ENCODE peak calls at places on chromosomes 7 and 10, in seven cellular contexts. H is stromal cell of bone marrow; P is ureter; M is ovary; K is HEK293T; W is activated CD4-positive, alpha-beta T cell treated with anti-CD3 and anti-CD28 coated beads for 36 hours; N is SJSA1. A is an unnamed sample.

GRCh38 chr7:13050703-13051102 is 363.3 kb downstream of the ARL4A start:
- DNase-seq in H (peak; percentile 18), P (no peak), M (no peak), K (no peak), W (no peak), N (no peak), A (peak; percentile 24)

GRCh38 chr7:26083113-26083512 is 68.9 kb upstream of the NFE2L3 start:
- DNase-seq in H (no peak), P (no peak), M (no peak), K (no peak), W (no peak), N (no peak), A (no peak)

GRCh38 chr10:9603972-9604371 is 1413.7 kb upstream of the CELF2 start:
- DNase-seq in H (no peak), P (no peak), M (no peak), K (no peak), W (no peak), N (no peak), A (no peak)

GRCh38 chr10:5996696-5997095 is 19.4 kb upstream of the IL15RA start:
- DNase-seq in H (no peak), P (no peak), M (no peak), K (no peak), W (no peak), N (no peak), A (no peak)

GRCh38 chr10:60186315-60187071 is 203.2 kb downstream of the ANK3 start:
- DNase-seq in H (no peak), P (no peak), M (no peak), K (no peak), W (no peak), N (no peak), A (no peak)

GRCh38 chr7:23544913-23545354 is 13.2 kb upstream of the TRA2A start:
- DNase-seq in H (no peak), P (no peak), M (no peak), K (no peak), W (peak; percentile 45), N (no peak), A (peak; percentile 18)

GRCh38 chr10:70759769-70760168 is 25.4 kb downstream of the TBATA start:
- DNase-seq in H (no peak), P (no peak), M (no peak), K (no peak), W (no peak), N (no peak), A (no peak)

GRCh38 chr10:60978287-60979115 is 34.5 kb upstream of the RHOBTB1 start:
- DNase-seq in H (no peak), P (no peak), M (no peak), K (peak; percentile 25), W (no peak), N (no peak), A (no peak)

GRCh38 chr10:68175954-68176353 is 56.0 kb downstream of the ATOH7 start:
- DNase-seq in H (no peak), P (no peak), M (no peak), K (no peak), W (no peak), N (no peak), A (no peak)

GRCh38 chr7:2800923-2801682 is 43.0 kb downstream of the GNA12 start:
- DNase-seq in H (peak; percentile 32), P (peak; percentile 47), M (peak; percentile 78), K (no peak), W (peak; percentile 24), N (no peak), A (no peak)

GRCh38 chr10:80465839-80466590 is 11.9 kb downstream of the TSPAN14 start:
- DNase-seq in H (no peak), P (no peak), M (no peak), K (no peak), W (peak; percentile 65), N (no peak), A (no peak)

GRCh38 chr10:29849434-29849833 is 210.0 kb downstream of the JCAD start:
- DNase-seq in H (peak; percentile 50), P (no peak), M (no peak), K (no peak), W (no peak), N (peak; percentile 75), A (peak; percentile 44)

GRCh38 chr10:18158698-18159342 is 18.6 kb downstream of the CACNB2 start:
- DNase-seq in H (no peak), P (no peak), M (no peak), K (no peak), W (no peak), N (no peak), A (no peak)

GRCh38 chr10:102616071-102616770 is 28.1 kb upstream of the TRIM8 start:
- DNase-seq in H (no peak), P (no peak), M (no peak), K (no peak), W (no peak), N (no peak), A (no peak)

GRCh38 chr10:22278441-22278782 is 37.8 kb upstream of the COMMD3 start:
- DNase-seq in H (no peak), P (no peak), M (no peak), K (no peak), W (no peak), N (no peak), A (no peak)

GRCh38 chr7:47538846-47539311 is 43.0 kb downstream of the TNS3 start:
- DNase-seq in H (no peak), P (no peak), M (no peak), K (no peak), W (no peak), N (no peak), A (no peak)

GRCh38 chr7:7177044-7177517 is 5.3 kb upstream of the C1GALT1 start:
- DNase-seq in H (no peak), P (no peak), M (no peak), K (no peak), W (no peak), N (no peak), A (no peak)

GRCh38 chr7:50748472-50748871 is 34.2 kb downstream of the GRB10 start:
- DNase-seq in H (no peak), P (no peak), M (no peak), K (no peak), W (no peak), N (no peak), A (no peak)

GRCh38 chr7:115274-115911 is 77.0 kb upstream of the FAM20C start:
- DNase-seq in H (peak; percentile 78), P (no peak), M (no peak), K (no peak), W (no peak), N (no peak), A (no peak)

GRCh38 chr7:55018361-55019328 is at the start of gene EGFR:
- DNase-seq in H (peak; percentile 76), P (peak; percentile 91), M (peak; percentile 88), K (peak; percentile 64), W (no peak), N (peak; percentile 88), A (no peak)

GRCh38 chr7:22565315-22565811 is 65.4 kb upstream of the STEAP1B start:
- DNase-seq in H (peak; percentile 84), P (no peak), M (no peak), K (no peak), W (no peak), N (no peak), A (no peak)

GRCh38 chr10:4088354-4089066 is 303.5 kb upstream of the KLF6 start:
- DNase-seq in H (no peak), P (no peak), M (no peak), K (no peak), W (peak; percentile 19), N (no peak), A (no peak)

GRCh38 chr10:88707429-88708110 is 1.5 kb downstream of the LIPK start:
- DNase-seq in H (peak; percentile 72), P (no peak), M (no peak), K (no peak), W (no peak), N (no peak), A (peak; percentile 44)

GRCh38 chr7:50711271-50712175 is 71.2 kb downstream of the GRB10 start:
- DNase-seq in H (no peak), P (no peak), M (no peak), K (no peak), W (no peak), N (no peak), A (no peak)

GRCh38 chr7:32462451-32462850 is 27.7 kb downstream of the LSM5 start:
- DNase-seq in H (no peak), P (no peak), M (no peak), K (no peak), W (no peak), N (no peak), A (no peak)

GRCh38 chr10:112244197-112244596 is 39.0 kb upstream of the TECTB start:
- DNase-seq in H (peak; percentile 22), P (no peak), M (no peak), K (no peak), W (no peak), N (no peak), A (no peak)

GRCh38 chr10:28054211-28054888 is 55.5 kb upstream of the ODAD2 start:
- DNase-seq in H (peak; percentile 83), P (no peak), M (no peak), K (no peak), W (no peak), N (peak; percentile 52), A (peak; percentile 92)

GRCh38 chr7:70319057-70319456 is 720.8 kb downstream of the AUTS2 start:
- DNase-seq in H (no peak), P (no peak), M (no peak), K (no peak), W (no peak), N (no peak), A (no peak)

GRCh38 chr10:130497056-130498010 is 361.1 kb downstream of the GLRX3 start:
- DNase-seq in H (no peak), P (no peak), M (no peak), K (no peak), W (no peak), N (peak; percentile 33), A (no peak)

GRCh38 chr7:152615052-152615741 is 60.7 kb downstream of the XRCC2 start:
- DNase-seq in H (peak; percentile 2), P (no peak), M (peak; percentile 31), K (no peak), W (no peak), N (no peak), A (no peak)

GRCh38 chr7:78448915-78449314 is 650.3 kb downstream of the PHTF2 start:
- DNase-seq in H (no peak), P (no peak), M (no peak), K (no peak), W (no peak), N (no peak), A (no peak)

GRCh38 chr7:157740251-157740650 is 403.4 kb downstream of the DNAJB6 start:
- DNase-seq in H (no peak), P (no peak), M (no peak), K (no peak), W (no peak), N (no peak), A (no peak)

GRCh38 chr7:55144955-55145342 is 126.1 kb downstream of the EGFR start:
- DNase-seq in H (no peak), P (no peak), M (no peak), K (no peak), W (no peak), N (no peak), A (no peak)

GRCh38 chr7:44396931-44397525 is 71.6 kb upstream of the CAMK2B start:
- DNase-seq in H (no peak), P (no peak), M (no peak), K (no peak), W (no peak), N (peak; percentile 31), A (no peak)

GRCh38 chr10:28087675-28088351 is 88.9 kb upstream of the ODAD2 start:
- DNase-seq in H (no peak), P (no peak), M (no peak), K (no peak), W (peak; percentile 22), N (no peak), A (peak; percentile 43)